ENCODE peak calls at places on chromosomes 13 and 19, in six cellular contexts. H is AG09309, W is ovary, L is mucosa of descending colon, B is cardiac fibroblast, G is WTC11. R is an unnamed sample.
A peak's percentile ranks its signal among the peaks of the same experiment; 100 is the strongest.

GRCh38 chr19:41570639-41571112 is 5.3 kb upstream of the CEACAM21 start:
- DNase-seq in H (peak; percentile 13), W (peak; percentile 78), L (peak; percentile 81), B (peak; percentile 78), G (peak; percentile 87), R (peak; percentile 92)

GRCh38 chr19:12838182-12838890 is at the start of gene MAST1:
- DNase-seq in H (no peak), W (no peak), L (peak; percentile 51), B (peak; percentile 29), G (peak; percentile 74), R (peak; percentile 84)

GRCh38 chr13:70623260-70623659 is 515.0 kb upstream of the KLHL1 start:
- DNase-seq in H (no peak), W (no peak), L (no peak), B (peak; percentile 16), G (no peak), R (no peak)

GRCh38 chr19:47372603-47373002 is 23.5 kb downstream of the DHX34 start:
- DNase-seq in H (no peak), W (no peak), L (no peak), B (no peak), G (no peak), R (no peak)

GRCh38 chr19:31325342-31325741 is 23.9 kb downstream of the TSHZ3 start:
- DNase-seq in H (no peak), W (no peak), L (no peak), B (no peak), G (no peak), R (no peak)

GRCh38 chr13:113034451-113035208 is 65.6 kb downstream of the MCF2L start:
- DNase-seq in H (no peak), W (peak; percentile 73), L (no peak), B (peak; percentile 70), G (peak; percentile 66), R (peak; percentile 67)

GRCh38 chr13:35767256-35767981 is 290.9 kb upstream of the MAB21L1 start:
- DNase-seq in H (no peak), W (no peak), L (no peak), B (no peak), G (no peak), R (peak; percentile 31)

GRCh38 chr13:59413121-59413520 is 750.6 kb downstream of the DIAPH3 start:
- DNase-seq in H (no peak), W (no peak), L (no peak), B (no peak), G (no peak), R (no peak)

GRCh38 chr19:38114651-38115050 is 109.4 kb downstream of the DPF1 start:
- DNase-seq in H (no peak), W (no peak), L (no peak), B (no peak), G (no peak), R (no peak)

GRCh38 chr19:33407140-33407551 is 33.6 kb downstream of the CEBPG start:
- DNase-seq in H (no peak), W (no peak), L (peak; percentile 46), B (no peak), G (peak; percentile 40), R (no peak)

GRCh38 chr19:347946-348861 is 3.6 kb upstream of the MIER2 start:
- DNase-seq in H (no peak), W (no peak), L (no peak), B (peak; percentile 7), G (peak; percentile 61), R (no peak)

GRCh38 chr13:34523401-34523800 is 418.7 kb upstream of the NBEA start:
- DNase-seq in H (no peak), W (no peak), L (no peak), B (no peak), G (no peak), R (no peak)
- TF ChIP-seq CTCF in H (no peak), W (no peak), L (no peak), B (no peak), G (no peak), R (no peak)

GRCh38 chr13:28750187-28751045 is 31.6 kb upstream of the SLC46A3 start:
- DNase-seq in H (no peak), W (no peak), L (no peak), B (peak; percentile 26), G (no peak), R (no peak)
- TF ChIP-seq CTCF in H (no peak), W (no peak), L (no peak), B (no peak), G (no peak), R (no peak)

GRCh38 chr13:65746522-65746921 is 1483.6 kb downstream of the PCDH9 start:
- DNase-seq in H (no peak), W (no peak), L (no peak), B (no peak), G (no peak), R (no peak)

GRCh38 chr13:65748227-65748626 is 1481.9 kb downstream of the PCDH9 start:
- DNase-seq in H (no peak), W (no peak), L (no peak), B (no peak), G (no peak), R (no peak)

GRCh38 chr13:65744761-65745160 is 1485.4 kb downstream of the PCDH9 start:
- DNase-seq in H (peak; percentile 38), W (no peak), L (no peak), B (peak; percentile 80), G (no peak), R (no peak)
- TF ChIP-seq CTCF in H (no peak), W (no peak), L (no peak), B (no peak), G (no peak), R (no peak)

GRCh38 chr13:33934343-33934742 is 116.4 kb downstream of the RFC3 start:
- DNase-seq in H (no peak), W (no peak), L (no peak), B (no peak), G (no peak), R (no peak)

GRCh38 chr13:33932765-33933406 is 114.9 kb downstream of the RFC3 start:
- DNase-seq in H (no peak), W (no peak), L (no peak), B (no peak), G (no peak), R (no peak)

GRCh38 chr13:33933810-33934209 is 115.9 kb downstream of the RFC3 start:
- DNase-seq in H (no peak), W (no peak), L (no peak), B (no peak), G (no peak), R (no peak)

GRCh38 chr13:33934936-33935510 is 117.1 kb downstream of the RFC3 start:
- DNase-seq in H (no peak), W (no peak), L (no peak), B (no peak), G (no peak), R (no peak)

DNA sequence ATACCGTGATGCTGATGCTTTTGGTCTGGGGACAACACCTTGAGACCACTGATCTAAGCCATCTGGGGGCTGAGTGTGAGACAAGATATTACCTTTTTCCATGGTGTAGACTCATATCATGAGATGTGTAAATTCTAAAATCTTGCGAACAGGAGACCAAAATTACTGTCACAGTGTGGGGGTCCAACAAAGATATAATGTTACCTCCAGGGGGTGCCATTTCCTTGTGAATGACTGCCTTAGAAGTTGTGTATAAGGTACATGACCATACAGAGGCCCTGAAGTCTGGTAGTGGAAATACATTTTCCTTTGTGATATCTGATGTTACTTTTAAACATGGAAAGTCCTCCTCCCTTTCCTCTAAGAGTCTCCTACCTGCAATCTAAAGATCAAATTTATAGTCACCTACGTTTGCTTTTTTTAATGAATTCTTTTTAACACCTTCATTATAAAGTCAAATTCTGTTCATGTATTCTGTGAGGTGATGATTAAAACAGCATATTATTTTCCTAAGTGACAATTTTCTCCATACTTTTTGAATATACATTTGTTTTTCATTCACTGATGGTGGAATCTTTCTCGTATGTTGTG is 113.5 kb downstream of the RFC3 start:
- DNase-seq in H (peak; percentile 25), W (no peak), L (no peak), B (peak; percentile 65), G (peak; percentile 17), R (no peak)
- TF ChIP-seq CTCF in H (peak; percentile 51), W (no peak), L (no peak), B (peak; percentile 47), G (peak; percentile 39), R (peak; percentile 71)

GRCh38 chr13:92135509-92135908 is 737.1 kb downstream of the GPC5 start:
- DNase-seq in H (no peak), W (no peak), L (no peak), B (no peak), G (no peak), R (no peak)
- TF ChIP-seq CTCF in H (no peak), W (no peak), L (no peak), B (no peak), G (no peak), R (no peak)

GRCh38 chr13:25977671-25978070 is 74.1 kb downstream of the SHISA2 start:
- DNase-seq in H (no peak), W (no peak), L (no peak), B (no peak), G (no peak), R (no peak)

GRCh38 chr13:25982908-25983307 is 68.9 kb downstream of the SHISA2 start:
- DNase-seq in H (no peak), W (no peak), L (no peak), B (no peak), G (no peak), R (no peak)

GRCh38 chr13:25978961-25979360 is 72.9 kb downstream of the SHISA2 start:
- DNase-seq in H (no peak), W (no peak), L (no peak), B (no peak), G (no peak), R (no peak)

GRCh38 chr13:25981060-25981459 is 70.8 kb downstream of the SHISA2 start:
- DNase-seq in H (no peak), W (no peak), L (no peak), B (no peak), G (no peak), R (no peak)

DNA sequence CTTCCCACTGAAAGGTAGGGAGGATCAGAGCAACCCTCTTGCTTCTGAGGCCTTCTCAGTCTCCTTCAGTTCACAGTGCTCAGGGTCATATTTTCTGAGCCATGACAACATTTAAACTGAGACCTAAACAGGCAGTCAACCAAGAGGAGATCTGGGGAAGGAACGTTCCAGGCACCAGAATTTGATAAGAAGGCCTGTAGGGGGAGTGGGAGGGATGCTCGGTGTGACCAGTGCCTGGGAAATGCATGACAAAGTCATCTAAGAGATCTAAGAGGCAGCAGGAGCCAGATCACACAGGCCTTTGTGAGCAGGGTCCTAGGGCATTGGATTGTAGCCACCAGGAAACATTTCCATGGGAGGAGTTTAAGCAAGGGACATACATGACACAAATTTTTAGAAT is 71.6 kb downstream of the SHISA2 start:
- DNase-seq in H (no peak), W (no peak), L (no peak), B (peak; percentile 26), G (peak; percentile 58), R (no peak)
- TF ChIP-seq CTCF in H (peak; percentile 27), W (no peak), L (no peak), B (peak; percentile 22), G (no peak), R (no peak)

R was measured in glutamatergic neuron.